ENCODE peak calls at places on chromosome 18, in five cellular contexts. B, I, S, F and Y are unnamed samples.

GRCh38 chr18:70276416-70277145 is 12.3 kb upstream of the SOCS6 start:
- DNase-seq in B (no peak), I (no peak), S (no peak), F (no peak), Y (no peak)

GRCh38 chr18:78514910-78515670 is 464.5 kb upstream of the SALL3 start:
- DNase-seq in B (no peak), I (no peak), S (no peak), F (no peak), Y (no peak)

GRCh38 chr18:52326001-52326400 is 14.0 kb upstream of the DCC start:
- DNase-seq in B (no peak), I (no peak), S (no peak), F (no peak), Y (no peak)

GRCh38 chr18:11175266-11175947 is 26.0 kb upstream of the PIEZO2 start:
- DNase-seq in B (no peak), I (no peak), S (no peak), F (no peak), Y (no peak)

GRCh38 chr18:13284330-13285027 is 65.9 kb downstream of the LDLRAD4 start:
- DNase-seq in B (no peak), I (no peak), S (no peak), F (no peak), Y (no peak)

GRCh38 chr18:76349067-76349715 is 145.9 kb downstream of the ZNF516 start:
- DNase-seq in B (peak), I (peak), S (peak), F (no peak), Y (peak)

GRCh38 chr18:76447268-76447890 is 47.7 kb downstream of the ZNF516 start:
- DNase-seq in B (no peak), I (no peak), S (no peak), F (no peak), Y (no peak)

GRCh38 chr18:67794512-67794911 is 278.0 kb upstream of the DSEL start:
- DNase-seq in B (no peak), I (no peak), S (no peak), F (no peak), Y (no peak)

GRCh38 chr18:36757081-36757480 is 71.7 kb downstream of the TPGS2 start:
- DNase-seq in B (peak), I (peak), S (no peak), F (no peak), Y (peak)

GRCh38 chr18:32899819-32900218 is 127.0 kb upstream of the KLHL14 start:
- DNase-seq in B (no peak), I (peak), S (no peak), F (no peak), Y (no peak)

GRCh38 chr18:36355511-36355910 is 58.0 kb downstream of the FHOD3 start:
- DNase-seq in B (no peak), I (no peak), S (no peak), F (no peak), Y (no peak)

GRCh38 chr18:67730884-67731283 is 214.4 kb upstream of the DSEL start:
- DNase-seq in B (no peak), I (no peak), S (no peak), F (no peak), Y (no peak)

GRCh38 chr18:32346667-32347066 is 124.0 kb downstream of the GAREM1 start:
- DNase-seq in B (no peak), I (no peak), S (no peak), F (no peak), Y (peak)

GRCh38 chr18:61893971-61894750 is 1.4 kb upstream of the RNF152 start:
- DNase-seq in B (peak), I (peak), S (peak), F (no peak), Y (no peak)

GRCh38 chr18:35522130-35522959 is 24.6 kb upstream of the INO80C start:
- DNase-seq in B (peak), I (no peak), S (no peak), F (no peak), Y (no peak)

GRCh38 chr18:79788096-79789085 is 9.3 kb upstream of the KCNG2 start:
- DNase-seq in B (no peak), I (no peak), S (no peak), F (no peak), Y (no peak)
- TF ChIP-seq SUZ12 in B (no peak), I (no peak), S (peak), F (no peak), Y (no peak)

GRCh38 chr18:135045-135444 is 23.3 kb upstream of the USP14 start:
- DNase-seq in B (no peak), I (no peak), S (no peak), F (no peak), Y (no peak)

GRCh38 chr18:136433-136832 is 21.9 kb upstream of the USP14 start:
- DNase-seq in B (no peak), I (peak), S (no peak), F (no peak), Y (no peak)

GRCh38 chr18:140670-141266 is 17.6 kb upstream of the USP14 start:
- DNase-seq in B (no peak), I (no peak), S (no peak), F (no peak), Y (no peak)

GRCh38 chr18:137327-137726 is 21.0 kb upstream of the USP14 start:
- DNase-seq in B (no peak), I (no peak), S (no peak), F (no peak), Y (no peak)
- TF ChIP-seq SUZ12 in B (no peak), I (no peak), S (no peak), F (no peak), Y (no peak)

GRCh38 chr18:27604583-27604982 is 419.5 kb upstream of the CHST9 start:
- DNase-seq in B (no peak), I (no peak), S (no peak), F (no peak), Y (no peak)

GRCh38 chr18:27608174-27608573 is 423.1 kb upstream of the CHST9 start:
- DNase-seq in B (no peak), I (no peak), S (no peak), F (no peak), Y (no peak)

GRCh38 chr18:27606851-27607250 is 421.7 kb upstream of the CHST9 start:
- DNase-seq in B (no peak), I (no peak), S (no peak), F (no peak), Y (no peak)

GRCh38 chr18:27602092-27602491 is 417.0 kb upstream of the CHST9 start:
- DNase-seq in B (no peak), I (no peak), S (no peak), F (no peak), Y (no peak)

GRCh38 chr18:27605107-27605834 is 420.2 kb upstream of the CHST9 start:
- DNase-seq in B (peak), I (peak), S (no peak), F (no peak), Y (peak)
- TF ChIP-seq SUZ12 in B (no peak), I (no peak), S (no peak), F (no peak), Y (no peak)

GRCh38 chr18:56955490-56955889 is 191.4 kb upstream of the BOD1L2 start:
- DNase-seq in B (no peak), I (no peak), S (no peak), F (no peak), Y (no peak)

GRCh38 chr18:56953444-56953843 is 193.4 kb upstream of the BOD1L2 start:
- DNase-seq in B (no peak), I (no peak), S (no peak), F (no peak), Y (no peak)

DNA sequence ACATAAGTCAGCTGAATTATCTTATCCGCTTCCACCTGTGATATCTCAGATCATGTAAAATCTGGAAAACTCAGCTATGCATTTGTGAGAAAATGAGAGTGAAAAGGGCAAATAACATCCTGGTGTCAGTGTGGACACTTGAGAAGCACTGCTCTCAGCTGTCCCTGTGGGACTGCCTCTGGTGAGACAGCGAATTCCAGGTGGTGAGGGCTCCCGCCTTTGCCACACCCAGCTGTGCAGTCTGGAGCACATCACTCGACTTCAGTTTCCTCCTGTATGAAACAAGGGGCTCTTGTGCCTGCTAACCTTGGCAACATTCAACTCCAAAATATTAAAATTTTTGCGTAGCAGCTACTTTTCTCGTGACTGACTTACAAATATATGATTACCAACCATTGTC is 194.9 kb upstream of the BOD1L2 start:
- DNase-seq in B (no peak), I (no peak), S (no peak), F (no peak), Y (no peak)
- TF ChIP-seq SUZ12 in B (no peak), I (no peak), S (no peak), F (no peak), Y (no peak)

DNA sequence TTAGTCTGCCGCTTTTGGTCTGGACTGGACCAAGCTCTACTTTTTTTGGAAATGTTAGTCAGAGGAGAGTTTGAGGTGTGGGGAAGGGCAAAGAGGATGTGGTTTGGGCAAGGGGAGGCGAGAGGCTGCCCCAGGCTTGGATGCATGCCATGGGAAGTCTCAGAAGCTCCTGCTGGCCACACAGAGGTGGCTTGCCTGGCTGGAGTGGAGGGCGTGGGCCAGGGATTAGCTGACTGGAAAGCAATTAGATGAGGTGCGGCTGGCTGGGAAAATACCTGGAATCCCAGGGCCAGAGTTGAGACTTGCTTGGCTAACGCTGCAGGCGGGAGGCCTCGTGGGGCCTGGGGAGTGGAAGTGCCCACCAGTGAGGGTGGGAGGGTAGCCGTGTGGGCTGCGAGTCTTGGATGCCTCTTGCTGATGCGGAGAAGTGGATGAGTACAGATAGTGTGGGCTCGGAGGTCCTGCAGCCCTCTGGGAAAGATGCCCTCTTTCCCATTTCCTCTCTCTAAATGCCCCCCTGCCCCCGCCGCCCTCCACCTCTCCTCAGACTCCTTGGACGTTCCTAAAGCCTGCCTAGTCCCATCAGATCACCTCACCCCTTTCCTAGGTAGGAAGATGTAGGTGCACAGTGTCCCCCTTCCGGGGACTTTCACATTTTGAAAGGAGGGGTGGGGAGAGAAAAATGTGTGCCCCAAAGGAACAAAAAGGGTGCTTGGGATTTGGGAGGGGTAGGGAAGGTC is 117.6 kb downstream of the SMAD7 start:
- DNase-seq in B (no peak), I (no peak), S (no peak), F (no peak), Y (no peak)
- TF ChIP-seq SUZ12 in B (no peak), I (no peak), S (no peak), F (no peak), Y (no peak)

GRCh38 chr18:50451100-50451842 is 76.4 kb downstream of the SKA1 start:
- DNase-seq in B (no peak), I (no peak), S (no peak), F (no peak), Y (no peak)

GRCh38 chr18:50447952-50448351 is 73.1 kb downstream of the SKA1 start:
- DNase-seq in B (no peak), I (no peak), S (no peak), F (no peak), Y (no peak)

GRCh38 chr18:50444539-50444938 is 69.7 kb downstream of the SKA1 start:
- DNase-seq in B (no peak), I (no peak), S (no peak), F (no peak), Y (no peak)

GRCh38 chr18:50446629-50447028 is 71.8 kb downstream of the SKA1 start:
- DNase-seq in B (no peak), I (no peak), S (no peak), F (no peak), Y (peak)

DNA sequence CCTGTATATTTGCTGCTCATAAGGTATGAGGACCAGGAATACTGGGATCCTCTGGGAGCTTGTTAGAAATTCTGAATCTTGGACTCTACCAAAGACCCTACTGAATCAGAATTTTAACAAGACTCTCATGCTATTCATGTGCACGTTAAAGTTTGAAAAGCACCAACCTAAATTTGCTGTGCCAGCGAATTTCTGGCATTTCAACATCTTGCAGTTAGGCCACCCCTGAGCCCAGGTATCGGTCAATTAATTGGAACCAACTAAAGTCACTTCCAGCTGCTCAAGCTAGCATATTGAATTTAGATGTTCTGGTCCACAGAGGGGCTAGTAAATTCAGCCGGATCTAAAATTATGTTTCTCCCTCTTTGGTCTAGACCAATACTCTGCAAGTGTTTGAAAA is 72.3 kb downstream of the SKA1 start:
- DNase-seq in B (no peak), I (no peak), S (no peak), F (no peak), Y (no peak)
- TF ChIP-seq SUZ12 in B (no peak), I (no peak), S (no peak), F (no peak), Y (no peak)

GRCh38 chr18:39752351-39752750 is 2186.8 kb upstream of the CELF4 start:
- DNase-seq in B (no peak), I (no peak), S (no peak), F (no peak), Y (no peak)

GRCh38 chr18:39751926-39752325 is 2186.3 kb upstream of the CELF4 start:
- DNase-seq in B (no peak), I (no peak), S (no peak), F (no peak), Y (no peak)

GRCh38 chr18:39749154-39749553 is 2183.6 kb upstream of the CELF4 start:
- DNase-seq in B (no peak), I (no peak), S (no peak), F (no peak), Y (no peak)

GRCh38 chr18:39751161-39751560 is 2185.6 kb upstream of the CELF4 start:
- DNase-seq in B (no peak), I (no peak), S (no peak), F (no peak), Y (no peak)

DNA sequence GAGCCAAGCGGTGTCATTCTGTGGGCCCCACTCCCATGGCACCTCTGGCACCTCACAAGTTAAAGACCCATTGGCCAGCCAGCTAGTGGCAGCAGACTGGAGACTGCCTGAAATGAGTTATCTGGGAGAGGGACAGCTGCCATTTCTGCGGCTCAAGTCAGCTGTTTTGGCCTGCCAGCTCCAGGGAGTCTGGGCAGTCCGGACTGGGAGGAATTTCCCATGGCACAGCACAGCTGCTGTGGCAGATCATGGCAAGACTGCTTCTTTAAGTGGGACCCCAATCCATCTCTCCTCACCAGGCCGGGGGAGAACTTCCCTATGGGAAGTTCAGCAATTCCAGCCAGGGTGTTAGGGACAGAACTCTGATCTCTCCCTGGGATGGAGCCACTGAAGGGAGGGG is 2187.6 kb upstream of the CELF4 start:
- DNase-seq in B (no peak), I (no peak), S (no peak), F (no peak), Y (no peak)
- TF ChIP-seq SUZ12 in B (no peak), I (no peak), S (no peak), F (no peak), Y (no peak)

GRCh38 chr18:74540689-74541421 is 6.6 kb downstream of the CNDP1 start:
- DNase-seq in B (no peak), I (no peak), S (no peak), F (no peak), Y (no peak)
- TF ChIP-seq SUZ12 in B (no peak), I (no peak), S (no peak), F (no peak), Y (no peak)